ENCODE peak calls at places on chromosomes 1 and 21, in five cellular contexts. Y is uterus, M is substantia nigra, E is PC-9, S is AG04450. T is an unnamed sample.

GRCh38 chr1:225544924-225545323 is 108.0 kb downstream of the ENAH start:
- DNase-seq in Y (no peak), M (no peak), E (no peak), S (no peak), T (no peak)

GRCh38 chr1:109728870-109729269 is 12.0 kb downstream of the GSTM3 start:
- DNase-seq in Y (no peak), M (no peak), E (peak), S (no peak), T (no peak)

GRCh38 chr1:103514920-103515503 is 10.5 kb upstream of the RNPC3 start:
- DNase-seq in Y (no peak), M (no peak), E (no peak), S (no peak), T (peak)

GRCh38 chr1:235670157-235670776 is 20.7 kb upstream of the GNG4 start:
- DNase-seq in Y (no peak), M (no peak), E (no peak), S (no peak), T (no peak)

GRCh38 chr1:155008015-155008941 is 5.7 kb downstream of the ZBTB7B start:
- DNase-seq in Y (no peak), M (no peak), E (no peak), S (no peak), T (no peak)

GRCh38 chr1:44405041-44405803 is at the start of gene RNF220:
- DNase-seq in Y (no peak), M (peak), E (peak), S (peak), T (peak)

GRCh38 chr1:231576804-231577718 is 48.6 kb downstream of the TSNAX start:
- DNase-seq in Y (no peak), M (no peak), E (no peak), S (no peak), T (no peak)

GRCh38 chr1:19405761-19406481 is 79.4 kb downstream of the CAPZB start:
- DNase-seq in Y (peak), M (no peak), E (no peak), S (no peak), T (no peak)

GRCh38 chr21:27649323-27649722 is 682.4 kb upstream of the ADAMTS5 start:
- DNase-seq in Y (no peak), M (no peak), E (no peak), S (peak), T (peak)

GRCh38 chr1:221837886-221838285 is 96.0 kb upstream of the DUSP10 start:
- DNase-seq in Y (no peak), M (no peak), E (no peak), S (no peak), T (no peak)

DNA sequence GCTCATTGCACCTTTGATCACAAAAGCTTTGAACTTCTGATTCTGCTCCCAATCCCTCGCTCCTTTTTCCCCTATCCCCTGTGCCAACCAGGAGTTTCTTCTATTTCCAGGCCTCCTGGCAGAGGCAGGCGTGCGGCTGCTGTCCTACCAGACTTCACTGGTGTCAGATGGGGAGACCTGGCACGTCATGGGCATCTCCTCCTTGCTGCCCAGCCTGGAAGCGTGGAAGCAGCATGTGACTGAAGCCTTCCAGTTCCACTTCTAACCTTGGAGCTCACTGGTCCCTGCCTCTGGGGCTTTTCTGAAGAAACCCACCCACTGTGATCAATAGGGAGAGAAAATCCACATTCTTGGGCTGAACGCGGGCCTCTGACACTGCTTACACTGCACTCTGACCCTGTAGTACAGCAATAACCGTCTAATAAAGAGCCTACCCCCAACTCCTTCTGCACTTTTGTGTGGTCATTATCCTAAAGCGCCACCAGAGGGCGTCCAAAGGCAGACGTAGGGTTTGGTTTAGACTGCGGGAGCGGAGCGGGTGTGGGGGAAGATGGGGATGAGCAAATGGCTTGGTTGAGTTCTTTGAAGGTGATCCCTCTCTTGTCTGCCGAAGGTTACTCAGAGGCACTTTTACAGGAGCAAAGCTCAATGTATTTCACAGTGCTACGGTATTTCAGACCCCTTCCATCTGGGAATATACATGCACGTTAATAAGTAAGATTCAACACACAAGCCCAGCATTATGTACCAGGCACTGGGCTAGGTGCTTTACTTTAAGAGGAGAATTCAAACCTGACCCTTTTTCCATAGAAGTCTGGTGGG is 24.7 kb downstream of the HMGCS2 start:
- DNase-seq in Y (peak), M (no peak), E (peak), S (peak), T (peak)
- H3K27ac ChIP-seq in Y (no peak), M (peak), E (no peak), S (no peak), T (no peak)

GRCh38 chr1:202471246-202471645 is 122.7 kb downstream of the PPP1R12B start:
- DNase-seq in Y (no peak), M (no peak), E (no peak), S (no peak), T (no peak)
- H3K27ac ChIP-seq in Y (no peak), M (no peak), E (no peak), S (no peak), T (no peak)

GRCh38 chr1:43069481-43070050 is 102.5 kb downstream of the EBNA1BP2 start:
- DNase-seq in Y (no peak), M (no peak), E (no peak), S (no peak), T (no peak)
- H3K27ac ChIP-seq in Y (no peak), M (peak), E (no peak), S (no peak), T (no peak)

DNA sequence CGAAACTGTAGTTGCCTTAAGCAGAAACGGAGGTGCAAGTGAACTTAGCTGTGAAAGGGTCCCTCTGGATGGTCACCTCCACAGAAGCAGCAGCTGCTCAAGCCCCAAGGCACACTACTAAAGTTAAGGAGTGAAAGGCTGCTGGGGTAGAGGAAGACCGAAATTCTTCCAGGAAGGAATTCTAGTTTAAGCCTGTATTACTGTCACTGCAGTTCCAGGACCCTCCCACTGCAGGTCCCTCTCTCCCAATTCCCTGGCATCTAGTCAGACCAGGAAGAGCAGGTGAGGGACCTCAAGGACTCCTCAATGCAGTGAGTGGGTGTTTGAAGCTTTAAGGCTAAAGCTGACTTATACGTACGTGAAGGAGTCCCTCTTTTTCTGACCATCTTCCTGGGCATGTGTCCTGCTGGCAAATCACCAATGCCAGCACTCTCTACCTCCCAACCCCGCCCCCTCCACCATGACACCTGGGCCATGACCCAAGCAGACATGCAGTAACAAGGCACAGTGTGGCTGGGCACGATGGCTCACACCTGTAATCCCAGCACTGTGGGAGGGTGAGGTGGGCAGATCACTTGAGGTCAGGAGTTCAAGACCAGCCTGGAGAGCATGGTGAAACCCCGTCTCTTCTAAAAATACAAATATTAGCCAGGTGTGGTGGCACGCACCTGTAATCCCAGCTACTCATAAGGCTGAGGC is 57.2 kb downstream of the TGFBR3 start:
- DNase-seq in Y (no peak), M (no peak), E (no peak), S (no peak), T (no peak)
- H3K27ac ChIP-seq in Y (peak), M (no peak), E (no peak), S (no peak), T (no peak)

DNA sequence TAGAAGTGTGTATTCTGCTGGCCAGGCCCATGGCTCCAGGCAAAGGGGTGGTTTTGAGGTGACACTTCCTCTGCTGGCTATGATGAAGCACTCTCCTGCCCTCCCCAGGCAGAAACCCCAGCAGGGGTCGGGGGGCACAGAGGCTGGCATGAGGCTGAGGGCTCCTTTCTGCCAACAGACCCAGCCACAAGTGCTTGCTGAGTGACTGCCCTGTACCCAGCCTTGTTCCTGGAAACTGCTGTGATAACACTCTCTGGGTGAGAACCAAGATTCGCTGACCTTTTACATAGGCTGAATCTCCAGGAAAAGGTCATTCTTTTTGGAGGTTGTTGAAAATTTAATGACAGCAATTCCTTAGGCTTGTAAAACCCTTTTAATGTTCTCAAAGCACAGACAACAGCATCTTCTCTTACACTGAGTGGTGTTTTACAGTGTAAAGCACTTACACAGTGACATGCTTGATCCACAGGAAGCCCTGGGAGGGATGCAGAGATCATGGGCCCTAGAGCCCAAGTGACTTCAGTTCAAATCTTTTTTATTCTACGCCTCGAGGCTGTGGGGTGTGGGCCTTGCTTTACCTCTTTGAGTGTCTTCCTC is 155.5 kb upstream of the FGGY start:
- DNase-seq in Y (no peak), M (no peak), E (peak), S (no peak), T (no peak)
- H3K27ac ChIP-seq in Y (no peak), M (no peak), E (peak), S (peak), T (no peak)

GRCh38 chr1:234645474-234645953 is 35.5 kb upstream of the IRF2BP2 start:
- DNase-seq in Y (no peak), M (no peak), E (no peak), S (no peak), T (no peak)

GRCh38 chr1:234642428-234642827 is 32.5 kb upstream of the IRF2BP2 start:
- DNase-seq in Y (no peak), M (no peak), E (no peak), S (no peak), T (no peak)

GRCh38 chr1:234643111-234643849 is 33.3 kb upstream of the IRF2BP2 start:
- DNase-seq in Y (no peak), M (no peak), E (no peak), S (no peak), T (no peak)

GRCh38 chr1:234644928-234645327 is 35.0 kb upstream of the IRF2BP2 start:
- DNase-seq in Y (no peak), M (no peak), E (no peak), S (no peak), T (no peak)

GRCh38 chr1:234643850-234644134 is 33.8 kb upstream of the IRF2BP2 start:
- DNase-seq in Y (no peak), M (no peak), E (no peak), S (no peak), T (no peak)
- H3K27ac ChIP-seq in Y (no peak), M (no peak), E (no peak), S (no peak), T (no peak)

GRCh38 chr1:64241069-64241468 is 37.6 kb downstream of the UBE2U start:
- DNase-seq in Y (no peak), M (no peak), E (no peak), S (no peak), T (no peak)

GRCh38 chr1:64245495-64245894 is 42.1 kb downstream of the UBE2U start:
- DNase-seq in Y (no peak), M (no peak), E (no peak), S (no peak), T (no peak)

GRCh38 chr1:64242895-64243756 is 39.7 kb downstream of the UBE2U start:
- DNase-seq in Y (no peak), M (no peak), E (no peak), S (no peak), T (peak)

GRCh38 chr1:64246294-64246917 is 43.0 kb downstream of the UBE2U start:
- DNase-seq in Y (no peak), M (no peak), E (no peak), S (no peak), T (no peak)

GRCh38 chr1:64243757-64244080 is 40.3 kb downstream of the UBE2U start:
- DNase-seq in Y (no peak), M (no peak), E (no peak), S (no peak), T (no peak)
- H3K27ac ChIP-seq in Y (no peak), M (no peak), E (no peak), S (no peak), T (no peak)